ENCODE peak calls at places on chromosomes 5 and 9, in five cellular contexts. B is fibroblast of lung, C is dorsolateral prefrontal cortex, M is trophoblast cell, U is A549. S is an unnamed sample.

GRCh38 chr5:9054322-9054721 is 491.6 kb downstream of the SEMA5A start:
- DNase-seq in C (no peak), M (no peak), U (no peak), B (no peak), S (no peak)

GRCh38 chr5:177116631-177117373 is 16.8 kb upstream of the NSD1 start:
- DNase-seq in C (peak), U (no peak), M (peak), B (peak), S (peak)

GRCh38 chr5:28542968-28543367 is 1504.6 kb upstream of the CDH9 start:
- DNase-seq in B (peak), U (no peak), C (no peak), M (no peak), S (no peak)

GRCh38 chr9:15612962-15613361 is 60.1 kb downstream of the CCDC171 start:
- DNase-seq in M (no peak), U (no peak), C (no peak), B (no peak), S (no peak)

GRCh38 chr5:133445744-133446143 is 166.6 kb downstream of the FSTL4 start:
- DNase-seq in B (no peak), U (no peak), M (no peak), C (no peak), S (no peak)

GRCh38 chr9:14205463-14205862 is 108.5 kb downstream of the NFIB start:
- DNase-seq in C (no peak), M (no peak), B (peak), U (peak), S (no peak)

GRCh38 chr5:30502277-30502676 is 691.2 kb upstream of the CDH6 start:
- DNase-seq in U (no peak), M (no peak), B (peak), C (no peak), S (no peak)

GRCh38 chr9:33924978-33925797 is 108.2 kb downstream of the UBE2R2 start:
- DNase-seq in C (peak), M (peak), B (peak), U (peak), S (peak)

GRCh38 chr9:121350993-121351561 is 19.0 kb downstream of the STOM start:
- DNase-seq in C (peak), B (peak), M (no peak), U (peak), S (no peak)

GRCh38 chr5:58983496-58983895 is 400.6 kb downstream of the RAB3C start:
- DNase-seq in C (no peak), U (no peak), B (no peak), M (peak), S (no peak)

GRCh38 chr9:132430998-132431397 is 21.0 kb downstream of the CFAP77 start:
- DNase-seq in M (no peak), B (no peak), U (no peak), C (no peak), S (no peak)

GRCh38 chr9:113628621-113629020 is 165.1 kb downstream of the RGS3 start:
- DNase-seq in M (no peak), B (no peak), C (no peak), U (no peak), S (no peak)

GRCh38 chr5:91438871-91439270 is 55.8 kb upstream of the ARRDC3 start:
- DNase-seq in M (peak), U (no peak), B (no peak), C (no peak), S (no peak)

GRCh38 chr5:127492854-127493738 is 24.3 kb upstream of the PRRC1 start:
- DNase-seq in M (no peak), B (peak), U (peak), C (no peak), S (no peak)

GRCh38 chr5:52579391-52579790 is 208.3 kb upstream of the ITGA1 start:
- DNase-seq in U (no peak), C (no peak), M (no peak), B (no peak), S (no peak)

GRCh38 chr5:122909470-122910100 is 64.2 kb downstream of the SNX24 start:
- DNase-seq in C (no peak), B (no peak), M (no peak), U (no peak), S (no peak)

GRCh38 chr5:39880985-39881384 is 456.2 kb upstream of the DAB2 start:
- DNase-seq in B (no peak), C (no peak), U (no peak), M (no peak), S (no peak)

GRCh38 chr9:109005678-109006077 is 7.6 kb downstream of the CTNNAL1 start:
- DNase-seq in U (no peak), B (no peak), M (no peak), C (no peak), S (no peak)

GRCh38 chr9:123262338-123262737 is 6.0 kb downstream of the STRBP start:
- DNase-seq in M (no peak), B (no peak), U (no peak), C (no peak), S (no peak)

GRCh38 chr5:87069311-87069710 is 198.4 kb upstream of the RASA1 start:
- DNase-seq in M (no peak), C (no peak), U (no peak), B (no peak), S (no peak)

GRCh38 chr5:135491552-135492318 is 39.6 kb upstream of the TIFAB start:
- DNase-seq in B (no peak), M (peak), C (no peak), U (no peak), S (no peak)

GRCh38 chr5:73986729-73987128 is 360.7 kb downstream of the ARHGEF28 start:
- DNase-seq in B (no peak), C (no peak), U (no peak), M (no peak), S (no peak)

GRCh38 chr9:2477755-2478154 is 143.8 kb upstream of the VLDLR start:
- DNase-seq in M (no peak), C (no peak), U (peak), B (peak), S (no peak)

GRCh38 chr9:89623925-89624420 is 19.2 kb downstream of the GADD45G start:
- DNase-seq in B (no peak), M (no peak), U (no peak), C (peak), S (no peak)

GRCh38 chr9:37922391-37923120 is 18.6 kb upstream of the SLC25A51 start:
- DNase-seq in U (no peak), B (no peak), C (no peak), M (no peak), S (no peak)

GRCh38 chr5:96195053-96195452 is 233.4 kb upstream of the ELL2 start:
- DNase-seq in B (no peak), C (no peak), M (no peak), U (no peak), S (no peak)

GRCh38 chr9:138069731-138070456 is 192.3 kb downstream of the CACNA1B start:
- DNase-seq in B (no peak), C (no peak), U (no peak), M (no peak), S (no peak)

GRCh38 chr9:95807326-95807947 is 68.1 kb upstream of the ERCC6L2 start:
- DNase-seq in C (no peak), M (no peak), B (peak), U (no peak), S (no peak)

GRCh38 chr9:136539427-136540412 is 6.1 kb downstream of the NOTCH1 start:
- DNase-seq in U (no peak), M (peak), B (peak), C (peak), S (peak)

GRCh38 chr5:138989720-138990119 is 114.6 kb upstream of the LRRTM2 start:
- DNase-seq in B (peak), U (no peak), M (no peak), C (no peak), S (no peak)

GRCh38 chr5:32426440-32427151 is 17.9 kb downstream of the ZFR start:
- DNase-seq in M (no peak), B (no peak), U (no peak), C (no peak), S (no peak)

GRCh38 chr9:137453643-137454081 is 5.5 kb downstream of the NSMF start:
- DNase-seq in U (peak), C (no peak), B (peak), M (peak), S (no peak)

GRCh38 chr9:95343725-95344287 is 26.3 kb upstream of the FANCC start:
- DNase-seq in U (no peak), M (no peak), B (no peak), C (no peak), S (no peak)

GRCh38 chr9:128190516-128191405 is 611 bp downstream of the CIZ1 start:
- DNase-seq in C (no peak), B (peak), M (no peak), U (no peak), S (no peak)

GRCh38 chr9:94900222-94901018 is 173.9 kb downstream of the AOPEP start:
- DNase-seq in M (no peak), C (no peak), U (peak), B (peak), S (no peak)

DNA sequence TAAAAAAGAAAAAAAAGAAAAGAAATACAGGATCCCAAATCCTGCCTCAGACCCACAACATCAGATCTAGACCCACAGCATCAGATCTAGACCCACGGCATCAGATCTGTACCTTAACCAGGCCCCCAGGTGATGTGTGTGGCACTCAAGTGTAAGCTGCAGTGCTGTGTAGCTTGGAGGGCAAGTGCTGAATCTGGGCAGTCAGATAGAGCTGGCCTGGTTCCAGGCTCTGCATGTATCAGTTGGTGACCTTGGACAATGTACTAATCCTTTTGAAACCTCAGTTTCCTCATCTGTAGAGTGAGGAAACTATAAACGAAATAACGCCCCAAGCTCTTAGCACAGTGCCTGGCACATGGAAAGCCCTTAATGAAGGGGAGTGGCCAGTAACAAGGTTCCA is 16.7 kb downstream of the COL15A1 start:
- DNase-seq in M (no peak), C (no peak), B (no peak), U (no peak), S (no peak)
- H3K27ac ChIP-seq in M (no peak), C (no peak), B (no peak), U (no peak), S (no peak)

DNA sequence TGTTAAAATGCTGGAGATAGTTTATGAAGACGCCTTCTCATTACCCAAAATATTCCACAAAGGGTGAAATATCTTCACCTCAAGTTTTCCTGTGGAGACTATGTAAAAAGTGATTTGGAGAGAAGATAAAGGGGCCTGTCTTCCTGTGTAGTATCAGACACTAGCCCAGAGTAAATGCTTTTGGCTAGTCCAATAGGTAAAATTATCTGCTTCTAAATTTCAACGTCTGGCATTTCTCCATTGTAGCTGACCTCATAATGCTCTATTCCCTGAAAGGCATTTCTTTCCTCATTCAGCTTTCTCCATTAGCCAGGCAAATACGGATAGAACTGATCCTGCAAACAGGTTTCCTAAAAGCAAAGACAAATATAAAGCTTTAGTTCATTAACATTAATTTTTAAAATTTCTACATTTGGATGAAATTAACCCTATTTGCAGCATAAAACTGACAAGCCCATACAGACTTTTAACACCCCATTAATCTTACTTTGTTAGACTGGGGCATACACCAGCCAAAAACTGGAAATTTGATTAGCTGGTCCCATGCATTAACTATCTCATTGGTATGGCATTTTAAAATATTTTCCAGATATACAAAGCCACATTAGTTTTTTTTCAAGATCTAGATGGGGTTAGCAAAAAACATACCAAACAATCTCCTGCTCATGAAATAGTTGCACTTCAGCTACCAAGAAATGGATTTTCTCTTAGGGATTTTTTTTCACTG is 548.8 kb downstream of the EFNA5 start:
- DNase-seq in B (no peak), U (no peak), M (no peak), C (no peak), S (no peak)
- H3K27ac ChIP-seq in B (no peak), U (no peak), M (peak), C (no peak), S (no peak)

GRCh38 chr9:81002920-81003319 is 686.4 kb downstream of the TLE1 start:
- DNase-seq in C (no peak), U (no peak), B (no peak), M (no peak), S (no peak)

GRCh38 chr9:81002242-81002641 is 687.1 kb downstream of the TLE1 start:
- DNase-seq in B (no peak), M (no peak), U (no peak), C (no peak), S (no peak)
- H3K27ac ChIP-seq in B (no peak), M (no peak), U (no peak), C (no peak), S (no peak)

GRCh38 chr5:151097081-151097480 is 16.2 kb upstream of the TNIP1 start:
- DNase-seq in M (peak), B (no peak), U (no peak), C (no peak), S (no peak)
- H3K27ac ChIP-seq in M (no peak), B (no peak), U (no peak), C (no peak), S (no peak)

S was measured in caudate nucleus.